ENCODE peak calls at places on chromosome 21, in seven cellular contexts. J is progenitor cell of endocrine pancreas, I is neural crest cell, W is foreskin fibroblast, V is psoas muscle, U is cardiac fibroblast, Y is HL-60. Z is an unnamed sample.

GRCh38 chr21:44058981-44059380 is 46.9 kb downstream of the TRAPPC10 start:
- DNase-seq in J (no peak), I (no peak), W (no peak), V (no peak), U (no peak), Y (no peak), Z (no peak)

GRCh38 chr21:26845066-26845749 is at the start of gene ADAMTS1:
- DNase-seq in J (peak; percentile 80), I (peak; percentile 94), W (peak; percentile 97), V (peak; percentile 91), U (peak; percentile 97), Y (no peak), Z (peak; percentile 93)

GRCh38 chr21:43598416-43599120 is 60.7 kb downstream of the HSF2BP start:
- DNase-seq in J (no peak), I (no peak), W (peak; percentile 73), V (no peak), U (peak; percentile 81), Y (no peak), Z (no peak)

GRCh38 chr21:14321042-14321441 is 61.9 kb downstream of the HSPA13 start:
- DNase-seq in J (no peak), I (no peak), W (no peak), V (no peak), U (peak; percentile 1), Y (no peak), Z (no peak)

GRCh38 chr21:43819511-43820405 is 30.4 kb downstream of the RRP1 start:
- DNase-seq in J (no peak), I (no peak), W (no peak), V (peak; percentile 9), U (no peak), Y (no peak), Z (no peak)

GRCh38 chr21:22796147-22796546 is 1797.9 kb downstream of the NCAM2 start:
- DNase-seq in J (no peak), I (no peak), W (no peak), V (no peak), U (no peak), Y (no peak), Z (no peak)

GRCh38 chr21:17699524-17700189 is 87.0 kb upstream of the BTG3 start:
- DNase-seq in J (no peak), I (no peak), W (no peak), V (no peak), U (no peak), Y (no peak), Z (no peak)

GRCh38 chr21:38853421-38853919 is 47.7 kb downstream of the ETS2 start:
- DNase-seq in J (no peak), I (no peak), W (peak; percentile 52), V (peak; percentile 90), U (peak; percentile 90), Y (peak; percentile 62), Z (no peak)

GRCh38 chr21:39397651-39398385 is 47.8 kb downstream of the LCA5L start:
- DNase-seq in J (no peak), I (no peak), W (no peak), V (no peak), U (no peak), Y (peak; percentile 50), Z (no peak)

GRCh38 chr21:44985441-44986401 is 45.9 kb downstream of the SLX9 start:
- DNase-seq in J (no peak), I (no peak), W (no peak), V (peak; percentile 17), U (no peak), Y (no peak), Z (no peak)

GRCh38 chr21:41895643-41896493 is 16.7 kb upstream of the PRDM15 start:
- DNase-seq in J (no peak), I (no peak), W (no peak), V (no peak), U (no peak), Y (no peak), Z (no peak)

GRCh38 chr21:31335957-31336738 is 7.9 kb downstream of the TIAM1 start:
- DNase-seq in J (no peak), I (no peak), W (peak; percentile 86), V (peak; percentile 33), U (peak; percentile 80), Y (no peak), Z (no peak)

GRCh38 chr21:43752758-43753438 is 23.2 kb downstream of the CSTB start:
- DNase-seq in J (no peak), I (no peak), W (no peak), V (no peak), U (no peak), Y (no peak), Z (no peak)

GRCh38 chr21:26147535-26147934 is 23.0 kb downstream of the APP start:
- DNase-seq in J (no peak), I (no peak), W (no peak), V (no peak), U (no peak), Y (no peak), Z (no peak)

GRCh38 chr21:45208627-45208951 is 79.1 kb downstream of the POFUT2 start:
- DNase-seq in J (no peak), I (no peak), W (no peak), V (no peak), U (no peak), Y (no peak), Z (no peak)

GRCh38 chr21:26557106-26557505 is 16.0 kb downstream of the CYYR1 start:
- DNase-seq in J (no peak), I (no peak), W (no peak), V (no peak), U (no peak), Y (no peak), Z (no peak)

GRCh38 chr21:36584980-36585940 is 105.3 kb upstream of the CLDN14 start:
- DNase-seq in J (no peak), I (no peak), W (no peak), V (no peak), U (no peak), Y (no peak), Z (no peak)
- TF ChIP-seq CTCF in J (peak; percentile 13), I (no peak), W (no peak), V (no peak), U (no peak), Y (no peak), Z (no peak)

GRCh38 chr21:33231526-33231925 is 1.8 kb downstream of the IFNAR2 start:
- DNase-seq in J (no peak), I (no peak), W (no peak), V (no peak), U (no peak), Y (no peak), Z (no peak)

GRCh38 chr21:33229776-33230517 is at the start of gene IFNAR2:
- DNase-seq in J (peak; percentile 75), I (peak; percentile 72), W (peak; percentile 82), V (peak; percentile 77), U (peak; percentile 67), Y (peak; percentile 56), Z (peak; percentile 88)

GRCh38 chr21:33229099-33229775 is 501 bp upstream of the IFNAR2 start:
- DNase-seq in J (no peak), I (no peak), W (no peak), V (no peak), U (no peak), Y (no peak), Z (no peak)

GRCh38 chr21:33232640-33233039 is 2.9 kb downstream of the IFNAR2 start:
- DNase-seq in J (no peak), I (no peak), W (no peak), V (no peak), U (peak; percentile 26), Y (no peak), Z (no peak)

DNA sequence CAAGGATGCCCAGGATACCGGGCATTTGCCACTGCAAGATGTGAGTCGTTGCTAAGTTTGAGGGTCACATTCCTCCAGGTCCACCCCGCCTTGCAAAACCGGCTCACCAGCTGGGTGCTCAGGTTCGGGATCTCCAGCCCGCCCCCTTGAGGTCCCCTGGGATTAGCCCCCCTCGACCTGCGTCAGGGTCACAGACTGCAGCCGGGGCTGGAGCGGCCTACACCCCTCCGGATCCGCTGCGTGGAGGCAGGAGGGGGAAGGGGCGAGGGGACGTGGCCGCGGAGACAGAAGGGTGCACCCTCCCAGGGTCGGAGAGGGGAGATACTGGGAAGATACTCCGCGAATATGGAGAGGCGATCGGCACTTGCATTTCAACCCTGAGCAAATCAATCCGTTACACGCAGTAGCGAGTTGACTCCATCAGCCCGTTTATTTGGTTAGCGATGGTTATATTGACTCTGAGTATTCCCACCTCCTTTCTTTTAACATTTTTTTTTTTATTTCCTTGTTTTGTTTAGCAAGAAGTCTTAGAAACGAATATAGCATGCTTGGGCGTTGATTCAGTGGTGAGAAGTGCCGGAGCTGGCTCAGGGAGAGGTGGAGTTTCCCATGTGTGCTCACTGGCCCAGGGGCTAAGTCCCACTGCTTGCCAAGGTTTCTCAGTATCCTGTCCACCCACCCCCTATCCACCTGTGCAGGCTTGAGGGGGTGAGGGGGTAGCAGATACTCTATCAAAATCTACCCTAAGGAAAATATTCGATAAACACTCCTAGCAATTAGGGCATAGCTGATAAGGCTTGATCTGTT is 983 bp downstream of the IFNAR2 start:
- DNase-seq in J (peak; percentile 43), I (peak; percentile 29), W (peak; percentile 77), V (peak; percentile 58), U (peak; percentile 59), Y (no peak), Z (peak; percentile 65)
- TF ChIP-seq CTCF in J (peak; percentile 42), I (peak; percentile 17), W (no peak), V (peak; percentile 3), U (no peak), Y (no peak), Z (no peak)

GRCh38 chr21:29338256-29338655 is 39.5 kb downstream of the BACH1 start:
- DNase-seq in J (no peak), I (no peak), W (no peak), V (no peak), U (no peak), Y (no peak), Z (no peak)

GRCh38 chr21:29340228-29340627 is 41.5 kb downstream of the BACH1 start:
- DNase-seq in J (no peak), I (no peak), W (peak; percentile 31), V (no peak), U (no peak), Y (no peak), Z (no peak)

GRCh38 chr21:29343517-29343916 is 44.8 kb downstream of the BACH1 start:
- DNase-seq in J (no peak), I (no peak), W (peak; percentile 45), V (no peak), U (peak; percentile 47), Y (no peak), Z (no peak)

GRCh38 chr21:29346281-29346680 is 47.6 kb downstream of the BACH1 start:
- DNase-seq in J (no peak), I (no peak), W (no peak), V (no peak), U (no peak), Y (no peak), Z (no peak)

DNA sequence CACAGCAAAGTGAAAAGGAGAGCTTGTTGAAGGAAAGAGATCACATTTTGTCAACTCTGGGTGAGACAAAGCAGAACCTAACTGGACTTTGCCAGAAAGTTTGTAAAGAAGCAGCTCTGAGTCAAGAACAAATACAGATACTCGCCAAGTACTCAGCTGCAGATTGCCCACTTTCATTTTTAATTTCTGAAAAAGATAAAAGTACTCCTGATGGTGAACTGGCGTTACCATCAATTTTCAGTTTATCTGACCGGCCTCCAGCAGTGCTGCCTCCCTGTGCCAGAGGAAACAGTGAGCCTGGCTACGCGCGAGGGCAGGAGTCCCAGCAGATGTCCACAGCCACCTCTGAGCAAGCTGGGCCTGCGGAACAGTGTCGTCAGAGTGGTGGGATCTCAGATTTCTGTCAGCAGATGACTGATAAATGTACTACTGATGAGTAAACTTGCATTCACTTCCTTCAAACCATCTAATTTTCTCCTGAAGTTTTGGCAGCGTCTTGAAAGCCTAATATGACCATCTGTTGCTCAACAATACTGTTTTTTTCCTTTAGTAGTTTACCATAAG is 43.8 kb downstream of the BACH1 start:
- DNase-seq in J (no peak), I (no peak), W (peak; percentile 93), V (peak; percentile 84), U (peak; percentile 93), Y (no peak), Z (no peak)
- TF ChIP-seq CTCF in J (no peak), I (no peak), W (no peak), V (no peak), U (no peak), Y (no peak), Z (no peak)

GRCh38 chr21:34942911-34943310 is 106.2 kb downstream of the RUNX1 start:
- DNase-seq in J (no peak), I (no peak), W (no peak), V (no peak), U (no peak), Y (no peak), Z (peak; percentile 4)
- TF ChIP-seq CTCF in J (no peak), I (no peak), W (no peak), V (no peak), U (no peak), Y (no peak), Z (no peak)